ENCODE peak calls at places on chromosome 10, in five cellular contexts. One of them, this sample, is unnamed.

GRCh38 chr10:75203724-75204123 is 6.9 kb upstream of the VDAC2 start:
- DNase-seq in spleen: no peak
- DNase-seq in upper lobe of left lung: no peak
- DNase-seq in astrocyte of the spinal cord: no peak
- DNase-seq in fibroblast of pulmonary artery: no peak
- DNase-seq in this sample: no peak

GRCh38 chr10:114388275-114388674 is 16.0 kb downstream of the AFAP1L2 start:
- DNase-seq in astrocyte of the spinal cord: no peak
- DNase-seq in fibroblast of pulmonary artery: no peak
- DNase-seq in upper lobe of left lung: no peak
- DNase-seq in spleen: no peak
- DNase-seq in this sample: no peak

GRCh38 chr10:24762161-24762924 is 38.7 kb upstream of the ARHGAP21 start:
- DNase-seq in fibroblast of pulmonary artery: peak; percentile 57
- DNase-seq in astrocyte of the spinal cord: peak; percentile 16
- DNase-seq in upper lobe of left lung: no peak
- DNase-seq in spleen: no peak
- DNase-seq in this sample: no peak

GRCh38 chr10:18216482-18216881 is 76.3 kb downstream of the CACNB2 start:
- DNase-seq in spleen: no peak
- DNase-seq in fibroblast of pulmonary artery: peak; percentile 60
- DNase-seq in astrocyte of the spinal cord: peak; percentile 49
- DNase-seq in upper lobe of left lung: no peak
- DNase-seq in this sample: no peak

GRCh38 chr10:79159785-79160184 is 91.0 kb downstream of the ZMIZ1 start:
- DNase-seq in astrocyte of the spinal cord: peak; percentile 73
- DNase-seq in upper lobe of left lung: no peak
- DNase-seq in spleen: no peak
- DNase-seq in fibroblast of pulmonary artery: peak; percentile 67
- DNase-seq in this sample: no peak

GRCh38 chr10:126528320-126528835 is 140.1 kb upstream of the ADAM12 start:
- DNase-seq in spleen: no peak
- DNase-seq in fibroblast of pulmonary artery: no peak
- DNase-seq in astrocyte of the spinal cord: no peak
- DNase-seq in upper lobe of left lung: peak; percentile 27
- DNase-seq in this sample: no peak

GRCh38 chr10:112687647-112688046 is 240.6 kb downstream of the VTI1A start:
- DNase-seq in upper lobe of left lung: no peak
- DNase-seq in fibroblast of pulmonary artery: peak; percentile 61
- DNase-seq in astrocyte of the spinal cord: peak; percentile 23
- DNase-seq in spleen: no peak
- DNase-seq in this sample: no peak

GRCh38 chr10:6141296-6142151 is 52.7 kb downstream of the RBM17 start:
- DNase-seq in astrocyte of the spinal cord: peak; percentile 87
- DNase-seq in upper lobe of left lung: peak; percentile 39
- DNase-seq in spleen: no peak
- DNase-seq in fibroblast of pulmonary artery: peak; percentile 81
- DNase-seq in this sample: no peak

GRCh38 chr10:117762819-117763172 is 220.2 kb downstream of the EMX2 start:
- DNase-seq in fibroblast of pulmonary artery: peak; percentile 4
- DNase-seq in upper lobe of left lung: no peak
- DNase-seq in spleen: no peak
- DNase-seq in astrocyte of the spinal cord: no peak
- DNase-seq in this sample: no peak

GRCh38 chr10:129710510-129710847 is 243.4 kb downstream of the MGMT start:
- DNase-seq in spleen: no peak
- DNase-seq in astrocyte of the spinal cord: no peak
- DNase-seq in upper lobe of left lung: no peak
- DNase-seq in fibroblast of pulmonary artery: no peak
- DNase-seq in this sample: no peak

GRCh38 chr10:82778908-82779307 is 903.9 kb downstream of the NRG3 start:
- DNase-seq in astrocyte of the spinal cord: no peak
- DNase-seq in fibroblast of pulmonary artery: no peak
- DNase-seq in upper lobe of left lung: no peak
- DNase-seq in spleen: no peak
- DNase-seq in this sample: no peak

GRCh38 chr10:35304649-35305048 is 31.7 kb upstream of the CCNY start:
- DNase-seq in spleen: no peak
- DNase-seq in fibroblast of pulmonary artery: no peak
- DNase-seq in upper lobe of left lung: no peak
- DNase-seq in astrocyte of the spinal cord: no peak
- DNase-seq in this sample: no peak

GRCh38 chr10:112755446-112756117 is 194.5 kb upstream of the TCF7L2 start:
- DNase-seq in upper lobe of left lung: no peak
- DNase-seq in astrocyte of the spinal cord: no peak
- DNase-seq in spleen: no peak
- DNase-seq in fibroblast of pulmonary artery: no peak
- DNase-seq in this sample: no peak

GRCh38 chr10:20839141-20839540 is 58.0 kb downstream of the NEBL start:
- DNase-seq in upper lobe of left lung: no peak
- DNase-seq in astrocyte of the spinal cord: no peak
- DNase-seq in fibroblast of pulmonary artery: no peak
- DNase-seq in spleen: no peak
- DNase-seq in this sample: no peak

GRCh38 chr10:109883859-109884771 is 39.2 kb downstream of the XPNPEP1 start:
- DNase-seq in upper lobe of left lung: no peak
- DNase-seq in spleen: peak; percentile 83
- DNase-seq in astrocyte of the spinal cord: peak; percentile 93
- DNase-seq in fibroblast of pulmonary artery: peak; percentile 95
- DNase-seq in this sample: peak; percentile 54

GRCh38 chr10:131645756-131646155 is 255.1 kb upstream of the PPP2R2D start:
- DNase-seq in spleen: no peak
- DNase-seq in upper lobe of left lung: no peak
- DNase-seq in fibroblast of pulmonary artery: no peak
- DNase-seq in astrocyte of the spinal cord: no peak
- DNase-seq in this sample: no peak

GRCh38 chr10:47268696-47269095 is 31.3 kb upstream of the GDF10 start:
- DNase-seq in upper lobe of left lung: no peak
- DNase-seq in fibroblast of pulmonary artery: no peak
- DNase-seq in astrocyte of the spinal cord: no peak
- DNase-seq in spleen: no peak
- DNase-seq in this sample: no peak

GRCh38 chr10:97708167-97708566 is 5.4 kb upstream of the MARVELD1 start:
- DNase-seq in astrocyte of the spinal cord: no peak
- DNase-seq in fibroblast of pulmonary artery: no peak
- DNase-seq in upper lobe of left lung: no peak
- DNase-seq in spleen: peak; percentile 19
- DNase-seq in this sample: no peak

GRCh38 chr10:69517271-69517848 is 55.9 kb downstream of the NEUROG3 start:
- DNase-seq in upper lobe of left lung: peak; percentile 32
- DNase-seq in astrocyte of the spinal cord: no peak
- DNase-seq in fibroblast of pulmonary artery: no peak
- DNase-seq in spleen: no peak
- DNase-seq in this sample: no peak

GRCh38 chr10:43872644-43873043 is 224.0 kb upstream of the ZNF32 start:
- DNase-seq in fibroblast of pulmonary artery: no peak
- DNase-seq in spleen: no peak
- DNase-seq in upper lobe of left lung: no peak
- DNase-seq in astrocyte of the spinal cord: no peak
- DNase-seq in this sample: no peak

GRCh38 chr10:95474228-95475002 is 86.8 kb downstream of the SORBS1 start:
- DNase-seq in upper lobe of left lung: no peak
- DNase-seq in astrocyte of the spinal cord: peak; percentile 63
- DNase-seq in fibroblast of pulmonary artery: peak; percentile 69
- DNase-seq in spleen: no peak
- DNase-seq in this sample: no peak

GRCh38 chr10:73937333-73938020 is 26.5 kb downstream of the PLAU start:
- DNase-seq in spleen: no peak
- DNase-seq in astrocyte of the spinal cord: no peak
- DNase-seq in fibroblast of pulmonary artery: peak; percentile 66
- DNase-seq in upper lobe of left lung: no peak
- DNase-seq in this sample: no peak

GRCh38 chr10:102834143-102834542 is 3.1 kb downstream of the CYP17A1 start:
- DNase-seq in spleen: no peak
- DNase-seq in astrocyte of the spinal cord: no peak
- DNase-seq in fibroblast of pulmonary artery: no peak
- DNase-seq in upper lobe of left lung: no peak
- DNase-seq in this sample: no peak

GRCh38 chr10:46247808-46248569 is 38.8 kb upstream of the ANTXRL start:
- DNase-seq in astrocyte of the spinal cord: no peak
- DNase-seq in fibroblast of pulmonary artery: no peak
- DNase-seq in upper lobe of left lung: peak; percentile 58
- DNase-seq in spleen: peak; percentile 63
- DNase-seq in this sample: no peak

GRCh38 chr10:22655312-22655973 is 58.9 kb downstream of the PIP4K2A start:
- DNase-seq in fibroblast of pulmonary artery: peak; percentile 84
- DNase-seq in astrocyte of the spinal cord: peak; percentile 52
- DNase-seq in spleen: no peak
- DNase-seq in upper lobe of left lung: no peak
- DNase-seq in this sample: peak; percentile 78

GRCh38 chr10:22243321-22243720 is 25.5 kb upstream of the EBLN1 start:
- DNase-seq in upper lobe of left lung: no peak
- DNase-seq in astrocyte of the spinal cord: no peak
- DNase-seq in fibroblast of pulmonary artery: no peak
- DNase-seq in spleen: no peak
- DNase-seq in this sample: no peak

GRCh38 chr10:96339383-96339782 is 19.4 kb downstream of the OPALIN start:
- DNase-seq in astrocyte of the spinal cord: no peak
- DNase-seq in upper lobe of left lung: no peak
- DNase-seq in spleen: no peak
- DNase-seq in fibroblast of pulmonary artery: no peak
- DNase-seq in this sample: no peak

GRCh38 chr10:108544500-108545120 is 1378.7 kb downstream of the XPNPEP1 start:
- DNase-seq in astrocyte of the spinal cord: peak; percentile 57
- DNase-seq in spleen: peak; percentile 85
- DNase-seq in upper lobe of left lung: no peak
- DNase-seq in fibroblast of pulmonary artery: peak; percentile 63
- DNase-seq in this sample: no peak

GRCh38 chr10:116146374-116146773 is 126.6 kb downstream of the GFRA1 start:
- DNase-seq in astrocyte of the spinal cord: peak; percentile 12
- DNase-seq in spleen: no peak
- DNase-seq in fibroblast of pulmonary artery: no peak
- DNase-seq in upper lobe of left lung: no peak
- DNase-seq in this sample: no peak

GRCh38 chr10:80202934-80203834 is 2.2 kb downstream of the ANXA11 start:
- DNase-seq in upper lobe of left lung: no peak
- DNase-seq in astrocyte of the spinal cord: peak; percentile 93
- DNase-seq in fibroblast of pulmonary artery: peak; percentile 91
- DNase-seq in spleen: peak; percentile 88
- DNase-seq in this sample: peak; percentile 52

GRCh38 chr10:45454262-45454661 is 80.2 kb downstream of the ALOX5 start:
- DNase-seq in spleen: no peak
- DNase-seq in fibroblast of pulmonary artery: peak; percentile 8
- DNase-seq in astrocyte of the spinal cord: no peak
- DNase-seq in upper lobe of left lung: no peak
- DNase-seq in this sample: no peak

GRCh38 chr10:117138838-117139580 is 939 bp upstream of the VAX1 start:
- DNase-seq in fibroblast of pulmonary artery: no peak
- DNase-seq in spleen: no peak
- DNase-seq in astrocyte of the spinal cord: no peak
- DNase-seq in upper lobe of left lung: no peak
- DNase-seq in this sample: no peak

GRCh38 chr10:788796-789748 is 99.6 kb upstream of the DIP2C start:
- DNase-seq in astrocyte of the spinal cord: peak; percentile 67
- DNase-seq in fibroblast of pulmonary artery: peak; percentile 75
- DNase-seq in upper lobe of left lung: peak; percentile 86
- DNase-seq in spleen: peak; percentile 88
- DNase-seq in this sample: no peak

GRCh38 chr10:54402576-54402975 is 398.5 kb downstream of the PCDH15 start:
- DNase-seq in upper lobe of left lung: no peak
- DNase-seq in spleen: no peak
- DNase-seq in fibroblast of pulmonary artery: peak; percentile 29
- DNase-seq in astrocyte of the spinal cord: peak; percentile 33
- DNase-seq in this sample: no peak

GRCh38 chr10:33952692-33953360 is 618.4 kb upstream of the NRP1 start:
- DNase-seq in spleen: no peak
- DNase-seq in upper lobe of left lung: no peak
- DNase-seq in astrocyte of the spinal cord: peak; percentile 66
- DNase-seq in fibroblast of pulmonary artery: peak; percentile 62
- DNase-seq in this sample: no peak

GRCh38 chr10:86757110-86757790 is 831 bp downstream of the BMPR1A start:
- DNase-seq in upper lobe of left lung: no peak
- DNase-seq in astrocyte of the spinal cord: peak; percentile 67
- DNase-seq in spleen: peak; percentile 83
- DNase-seq in fibroblast of pulmonary artery: peak; percentile 68
- DNase-seq in this sample: peak; percentile 17

GRCh38 chr10:99346247-99346646 is 17.1 kb downstream of the CNNM1 start:
- DNase-seq in upper lobe of left lung: no peak
- DNase-seq in fibroblast of pulmonary artery: peak; percentile 16
- DNase-seq in astrocyte of the spinal cord: peak; percentile 22
- DNase-seq in spleen: no peak
- DNase-seq in this sample: no peak

GRCh38 chr10:34904191-34904590 is 89.1 kb upstream of the PARD3 start:
- DNase-seq in astrocyte of the spinal cord: no peak
- DNase-seq in spleen: no peak
- DNase-seq in upper lobe of left lung: no peak
- DNase-seq in fibroblast of pulmonary artery: no peak
- DNase-seq in this sample: no peak

GRCh38 chr10:93073539-93074136 is at the start of gene CYP26A1:
- DNase-seq in upper lobe of left lung: peak; percentile 80
- DNase-seq in spleen: no peak
- DNase-seq in astrocyte of the spinal cord: no peak
- DNase-seq in fibroblast of pulmonary artery: no peak
- DNase-seq in this sample: no peak

GRCh38 chr10:93072713-93073538 is 767 bp upstream of the CYP26A1 start:
- DNase-seq in spleen: no peak
- DNase-seq in upper lobe of left lung: peak; percentile 46
- DNase-seq in fibroblast of pulmonary artery: no peak
- DNase-seq in astrocyte of the spinal cord: no peak
- DNase-seq in this sample: no peak

GRCh38 chr10:93074137-93074596 is 474 bp downstream of the CYP26A1 start:
- DNase-seq in fibroblast of pulmonary artery: no peak
- DNase-seq in upper lobe of left lung: no peak
- DNase-seq in astrocyte of the spinal cord: no peak
- DNase-seq in spleen: no peak
- DNase-seq in this sample: no peak

GRCh38 chr10:93075369-93076221 is 1.9 kb downstream of the CYP26A1 start:
- DNase-seq in astrocyte of the spinal cord: no peak
- DNase-seq in fibroblast of pulmonary artery: no peak
- DNase-seq in upper lobe of left lung: no peak
- DNase-seq in spleen: no peak
- DNase-seq in this sample: no peak

GRCh38 chr10:93074597-93075368 is 1.1 kb downstream of the CYP26A1 start:
- DNase-seq in fibroblast of pulmonary artery: no peak
- DNase-seq in spleen: no peak
- DNase-seq in astrocyte of the spinal cord: no peak
- DNase-seq in upper lobe of left lung: peak; percentile 81
- DNase-seq in this sample: no peak
- H3K4me3 ChIP-seq in fibroblast of pulmonary artery: no peak overlapping the region
- H3K4me3 ChIP-seq in spleen: peak overlapping the region; percentile 34
- H3K4me3 ChIP-seq in astrocyte of the spinal cord: no peak overlapping the region
- H3K4me3 ChIP-seq in upper lobe of left lung: peak overlapping the region; percentile 31
- H3K4me3 ChIP-seq in this sample: no peak overlapping the region

GRCh38 chr10:68327889-68328786 is 3.7 kb upstream of the HNRNPH3 start:
- DNase-seq in spleen: no peak
- DNase-seq in astrocyte of the spinal cord: peak; percentile 75
- DNase-seq in fibroblast of pulmonary artery: peak; percentile 85
- DNase-seq in upper lobe of left lung: no peak
- DNase-seq in this sample: peak; percentile 20
- H3K4me3 ChIP-seq in spleen: no peak overlapping the region
- H3K4me3 ChIP-seq in astrocyte of the spinal cord: no peak overlapping the region
- H3K4me3 ChIP-seq in fibroblast of pulmonary artery: peak overlapping the region; percentile 30
- H3K4me3 ChIP-seq in upper lobe of left lung: no peak overlapping the region
- H3K4me3 ChIP-seq in this sample: peak overlapping the region; percentile 18

GRCh38 chr10:88037623-88038022 is 174.2 kb downstream of the PTEN start:
- DNase-seq in astrocyte of the spinal cord: no peak
- DNase-seq in fibroblast of pulmonary artery: no peak
- DNase-seq in upper lobe of left lung: no peak
- DNase-seq in spleen: no peak
- DNase-seq in this sample: no peak
- H3K4me3 ChIP-seq in astrocyte of the spinal cord: no peak overlapping the region
- H3K4me3 ChIP-seq in fibroblast of pulmonary artery: no peak overlapping the region
- H3K4me3 ChIP-seq in upper lobe of left lung: no peak overlapping the region
- H3K4me3 ChIP-seq in spleen: no peak overlapping the region
- H3K4me3 ChIP-seq in this sample: no peak overlapping the region

GRCh38 chr10:76459016-76459415 is 1027.6 kb downstream of the LRMDA start:
- DNase-seq in astrocyte of the spinal cord: no peak
- DNase-seq in spleen: no peak
- DNase-seq in fibroblast of pulmonary artery: no peak
- DNase-seq in upper lobe of left lung: no peak
- DNase-seq in this sample: no peak
- H3K4me3 ChIP-seq in astrocyte of the spinal cord: no peak overlapping the region
- H3K4me3 ChIP-seq in spleen: no peak overlapping the region
- H3K4me3 ChIP-seq in fibroblast of pulmonary artery: no peak overlapping the region
- H3K4me3 ChIP-seq in upper lobe of left lung: no peak overlapping the region
- H3K4me3 ChIP-seq in this sample: no peak overlapping the region

This sample was measured in CD4-positive, CD25-positive, alpha-beta regulatory T cell.